ENCODE peak calls at places on chromosomes 2 and 18, in six cellular contexts. E is astrocyte of the spinal cord, S is osteoblast, X is GM20000, N is WTC11, M is progenitor cell of endocrine pancreas. T is an unnamed sample.

GRCh38 chr2:137724879-137725278 is 239.4 kb upstream of the HNMT start:
- DNase-seq in X (no peak), E (no peak), M (no peak), N (no peak), S (no peak), T (no peak)

GRCh38 chr2:210456571-210456970 is 20.0 kb downstream of the LANCL1 start:
- DNase-seq in M (no peak), N (no peak), S (no peak), X (no peak), E (no peak), T (no peak)

GRCh38 chr18:72542993-72543361 is 1.2 kb downstream of the CBLN2 start:
- DNase-seq in M (no peak), N (peak), S (peak), X (peak), E (peak), T (peak)

GRCh38 chr2:61978522-61978921 is 73.0 kb downstream of the COMMD1 start:
- DNase-seq in X (peak), E (no peak), M (no peak), N (no peak), S (no peak), T (peak)

GRCh38 chr2:239310401-239311061 is 90.3 kb downstream of the HDAC4 start:
- DNase-seq in E (no peak), S (no peak), M (peak), X (no peak), N (no peak), T (no peak)

GRCh38 chr18:25605322-25605721 is 253.4 kb upstream of the ZNF521 start:
- DNase-seq in E (no peak), X (no peak), S (peak), M (no peak), N (no peak), T (no peak)

GRCh38 chr2:197993363-197993762 is 189.0 kb downstream of the PLCL1 start:
- DNase-seq in M (no peak), X (no peak), E (no peak), S (no peak), N (no peak), T (no peak)

GRCh38 chr2:21656330-21657075 is 532.7 kb downstream of the TDRD15 start:
- DNase-seq in N (no peak), X (no peak), E (no peak), S (no peak), M (no peak), T (no peak)

GRCh38 chr2:98472132-98472650 is 27.5 kb downstream of the INPP4A start:
- DNase-seq in N (no peak), E (no peak), X (no peak), S (no peak), M (no peak), T (no peak)

GRCh38 chr2:236162031-236162803 is 6.0 kb downstream of the GBX2 start:
- DNase-seq in X (peak), S (peak), E (no peak), M (no peak), N (peak), T (peak)

GRCh38 chr2:202037086-202037485 is 3.4 kb downstream of the FZD7 start:
- DNase-seq in M (no peak), X (no peak), S (peak), N (no peak), E (peak), T (no peak)

GRCh38 chr2:120520929-120521912 is 175.3 kb downstream of the INHBB start:
- DNase-seq in N (peak), S (peak), M (peak), X (peak), E (peak), T (peak)

GRCh38 chr2:208369091-208369490 is 37.5 kb upstream of the PTH2R start:
- DNase-seq in S (no peak), X (no peak), E (no peak), M (no peak), N (no peak), T (no peak)

GRCh38 chr2:2573658-2574293 is 242.7 kb upstream of the MYT1L start:
- DNase-seq in S (no peak), M (no peak), X (no peak), N (no peak), E (peak), T (no peak)

GRCh38 chr2:154771664-154772284 is 73.3 kb downstream of the KCNJ3 start:
- DNase-seq in M (no peak), S (no peak), E (no peak), X (no peak), N (no peak), T (no peak)

GRCh38 chr2:192053921-192054320 is 140.8 kb downstream of the TMEFF2 start:
- DNase-seq in X (no peak), S (no peak), N (no peak), E (no peak), M (no peak), T (no peak)

GRCh38 chr18:70781860-70782453 is 493.1 kb downstream of the SOCS6 start:
- DNase-seq in S (no peak), X (peak), E (peak), M (peak), N (peak), T (peak)

GRCh38 chr2:240961878-240962277 is 36.5 kb upstream of the SNED1 start:
- DNase-seq in S (peak), M (peak), X (no peak), N (no peak), E (no peak), T (no peak)

GRCh38 chr2:190477563-190478454 is 56.7 kb downstream of the NEMP2 start:
- DNase-seq in S (no peak), E (peak), N (no peak), M (no peak), X (no peak), T (no peak)

GRCh38 chr2:30631051-30631671 is 176.1 kb downstream of the CAPN13 start:
- DNase-seq in X (no peak), E (peak), M (no peak), N (no peak), S (no peak), T (no peak)

GRCh38 chr2:212392048-212392447 is 146.6 kb downstream of the ERBB4 start:
- DNase-seq in E (peak), M (no peak), N (no peak), S (no peak), X (no peak), T (no peak)

GRCh38 chr2:175154670-175155082 is 13.3 kb downstream of the ATF2 start:
- DNase-seq in E (peak), S (peak), X (peak), M (no peak), N (no peak), T (peak)

GRCh38 chr2:185567196-185567595 is 171.4 kb upstream of the FSIP2 start:
- DNase-seq in S (no peak), M (no peak), X (no peak), E (no peak), N (no peak), T (no peak)

GRCh38 chr2:171492664-171493063 is 29.6 kb upstream of the CYBRD1 start:
- DNase-seq in M (no peak), N (no peak), X (no peak), S (no peak), E (no peak), T (no peak)

GRCh38 chr2:11581129-11581796 is 47.4 kb downstream of the GREB1 start:
- DNase-seq in S (no peak), N (no peak), X (no peak), M (no peak), E (no peak), T (no peak)

GRCh38 chr2:31475692-31476091 is 61.1 kb upstream of the XDH start:
- DNase-seq in M (no peak), X (no peak), N (no peak), S (peak), E (peak), T (no peak)

GRCh38 chr2:145277922-145278321 is 758.0 kb upstream of the ZEB2 start:
- DNase-seq in X (no peak), E (peak), M (no peak), S (no peak), N (no peak), T (no peak)

GRCh38 chr2:191401287-191401686 is 156.1 kb downstream of the MYO1B start:
- DNase-seq in X (no peak), S (peak), N (no peak), E (peak), M (no peak), T (no peak)

GRCh38 chr18:76689646-76690264 is 132.6 kb upstream of the ZNF236 start:
- DNase-seq in S (no peak), M (no peak), X (no peak), N (no peak), E (no peak), T (no peak)
- TF ChIP-seq CTCF in S (peak), M (peak), X (no peak), N (no peak), E (no peak), T (no peak)

GRCh38 chr2:150911766-150912280 is 349.8 kb downstream of the RBM43 start:
- DNase-seq in X (no peak), M (no peak), N (no peak), E (peak), S (peak), T (no peak)

GRCh38 chr2:150907466-150907865 is 354.2 kb downstream of the RBM43 start:
- DNase-seq in N (no peak), E (no peak), S (no peak), X (no peak), M (no peak), T (no peak)

GRCh38 chr2:150909090-150909489 is 352.6 kb downstream of the RBM43 start:
- DNase-seq in X (no peak), M (no peak), N (no peak), E (no peak), S (no peak), T (no peak)

GRCh38 chr2:150909613-150910012 is 352.1 kb downstream of the RBM43 start:
- DNase-seq in N (no peak), S (no peak), E (no peak), X (no peak), M (no peak), T (no peak)
- TF ChIP-seq CTCF in N (peak), S (peak), E (peak), X (no peak), M (peak), T (no peak)

DNA sequence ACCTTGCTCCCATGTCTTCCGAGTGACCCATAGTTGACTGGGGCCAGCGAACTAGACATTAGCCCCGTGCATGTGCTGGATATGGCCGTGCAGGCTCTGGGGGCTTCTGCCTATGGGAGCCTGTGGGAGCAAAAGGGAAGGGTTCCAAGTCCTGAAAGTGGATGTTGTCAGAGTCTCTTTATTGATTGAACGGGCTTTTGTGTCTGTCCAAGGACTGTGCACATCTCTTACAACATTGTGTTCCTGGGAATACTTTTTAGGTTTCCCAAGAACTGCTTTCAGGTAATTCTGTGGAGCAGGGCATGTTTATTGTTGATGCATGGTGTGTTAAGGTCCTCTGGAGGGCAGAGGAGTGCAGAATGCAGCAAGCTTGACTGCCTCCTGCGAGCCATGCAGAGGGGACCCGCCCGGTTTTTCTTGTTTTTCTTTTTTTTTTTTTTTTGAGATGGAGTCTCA is 5.0 kb downstream of the RNF144A start:
- DNase-seq in N (no peak), S (no peak), M (no peak), E (no peak), X (no peak), T (no peak)
- TF ChIP-seq CTCF in N (no peak), S (no peak), M (peak), E (no peak), X (no peak), T (peak)

DNA sequence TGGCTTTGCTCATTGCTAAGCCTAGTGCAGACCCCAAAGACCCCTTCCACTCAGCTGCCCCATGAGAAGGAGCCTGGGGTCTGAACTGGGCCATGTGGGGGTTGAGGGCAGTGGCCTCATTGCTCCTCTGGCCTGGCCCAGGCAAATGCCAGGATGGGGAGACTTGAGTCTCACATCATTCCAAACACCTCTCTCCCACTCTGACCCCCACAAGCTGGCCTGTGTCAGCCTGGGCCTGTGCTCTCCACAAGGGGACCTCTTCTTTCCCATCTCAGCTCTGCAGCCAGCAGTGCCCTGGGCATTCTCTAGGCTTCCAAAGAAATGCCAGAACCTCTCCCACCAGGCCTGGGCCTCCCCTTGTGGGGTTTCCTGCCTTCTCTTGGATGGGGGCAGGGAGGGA is 45.8 kb upstream of the OTOF start:
- DNase-seq in E (no peak), M (no peak), X (no peak), S (peak), N (no peak), T (no peak)
- TF ChIP-seq CTCF in E (no peak), M (no peak), X (no peak), S (no peak), N (no peak), T (no peak)

GRCh38 chr2:173884403-173884802 is 80.8 kb downstream of the SP3 start:
- DNase-seq in X (no peak), M (no peak), N (peak), E (peak), S (no peak), T (no peak)
- TF ChIP-seq CTCF in X (peak), M (peak), N (peak), E (peak), S (peak), T (peak)

GRCh38 chr2:231049286-231050017 is 7.2 kb upstream of the PSMD1 start:
- DNase-seq in X (no peak), N (no peak), M (no peak), E (no peak), S (no peak), T (no peak)

GRCh38 chr2:231051116-231051515 is 5.6 kb upstream of the PSMD1 start:
- DNase-seq in N (no peak), M (no peak), E (no peak), S (no peak), X (no peak), T (no peak)

GRCh38 chr2:231050018-231050901 is 6.4 kb upstream of the PSMD1 start:
- DNase-seq in N (no peak), X (no peak), S (no peak), M (peak), E (no peak), T (no peak)

GRCh38 chr2:231056453-231057416 is at the start of gene PSMD1:
- DNase-seq in N (peak), E (peak), X (peak), S (peak), M (peak), T (peak)

GRCh38 chr2:231052494-231053451 is 3.9 kb upstream of the PSMD1 start:
- DNase-seq in N (peak), X (peak), S (peak), M (peak), E (peak), T (peak)
- TF ChIP-seq CTCF in N (peak), X (peak), S (peak), M (peak), E (peak), T (peak)

T was measured in GM13976.